ENCODE peak calls at places on chromosomes 6 and 20, in four cellular contexts. V is lower lobe of right lung; D is CD8-positive, alpha-beta memory T cell; B is tibial artery. P is an unnamed sample.

GRCh38 chr20:1263853-1264252 is 2.2 kb upstream of the SNPH start:
- DNase-seq in B (no peak), V (no peak), D (no peak), P (no peak)

GRCh38 chr6:47698342-47698787 is at the start of gene ADGRF4:
- DNase-seq in V (no peak), B (no peak), D (no peak), P (no peak)

GRCh38 chr20:2109425-2110210 is 8.0 kb downstream of the STK35 start:
- DNase-seq in B (peak; percentile 57), V (no peak), D (no peak), P (no peak)

GRCh38 chr6:87391334-87391733 is 16.4 kb upstream of the CFAP206 start:
- DNase-seq in B (no peak), D (no peak), V (no peak), P (peak; percentile 61)

GRCh38 chr6:133355922-133356321 is 114.8 kb downstream of the EYA4 start:
- DNase-seq in V (no peak), B (no peak), D (no peak), P (no peak)

GRCh38 chr6:161683400-161683799 is 409.5 kb upstream of the AGPAT4 start:
- DNase-seq in B (no peak), D (no peak), V (no peak), P (no peak)

GRCh38 chr6:33882154-33882553 is 78.4 kb upstream of the MLN start:
- DNase-seq in V (no peak), B (no peak), D (no peak), P (no peak)

GRCh38 chr6:21597706-21598273 is 4.2 kb downstream of the SOX4 start:
- DNase-seq in V (no peak), B (no peak), D (no peak), P (peak; percentile 37)

GRCh38 chr6:75526502-75527127 is 33.0 kb upstream of the FILIP1 start:
- DNase-seq in V (no peak), B (peak; percentile 65), D (peak; percentile 46), P (peak; percentile 76)

GRCh38 chr6:47810885-47811284 is 29.1 kb downstream of the OPN5 start:
- DNase-seq in V (no peak), B (no peak), D (no peak), P (no peak)

GRCh38 chr6:110996661-110997060 is 14.8 kb downstream of the RPF2 start:
- DNase-seq in B (no peak), V (no peak), D (no peak), P (no peak)

GRCh38 chr20:58649288-58650180 is 1.5 kb upstream of the STX16 start:
- DNase-seq in D (peak; percentile 18), V (peak; percentile 61), B (no peak), P (no peak)

GRCh38 chr6:144059139-144059538 is 36.2 kb downstream of the SF3B5 start:
- DNase-seq in B (no peak), D (no peak), V (no peak), P (no peak)

GRCh38 chr6:106748547-106749207 is 119.3 kb downstream of the QRSL1 start:
- DNase-seq in V (no peak), D (no peak), B (no peak), P (no peak)

GRCh38 chr6:141335889-141336288 is 796.8 kb upstream of the GJE1 start:
- DNase-seq in B (no peak), V (no peak), D (no peak), P (no peak)

GRCh38 chr6:135537782-135538301 is 40.3 kb upstream of the AHI1 start:
- DNase-seq in V (no peak), B (no peak), D (peak; percentile 20), P (no peak)

GRCh38 chr6:24775520-24776058 is 852 bp downstream of the GMNN start:
- DNase-seq in V (no peak), B (no peak), D (no peak), P (no peak)

GRCh38 chr6:154408906-154409500 is 52.4 kb upstream of the IPCEF1 start:
- DNase-seq in B (no peak), D (no peak), V (no peak), P (no peak)

GRCh38 chr20:21175433-21175832 is 49.6 kb downstream of the KIZ start:
- DNase-seq in V (no peak), D (no peak), B (no peak), P (no peak)

GRCh38 chr6:94349227-94349626 is 929.9 kb upstream of the EPHA7 start:
- DNase-seq in B (no peak), D (no peak), V (no peak), P (no peak)

GRCh38 chr20:46207031-46207549 is 89.0 kb downstream of the CD40 start:
- DNase-seq in V (no peak), B (no peak), D (no peak), P (no peak)

GRCh38 chr6:154249499-154250298 is 106.9 kb downstream of the IPCEF1 start:
- DNase-seq in D (peak; percentile 68), B (no peak), V (no peak), P (no peak)

GRCh38 chr6:49409951-49410542 is 53.0 kb downstream of the MMUT start:
- DNase-seq in D (peak; percentile 4), B (peak; percentile 67), V (peak; percentile 45), P (peak; percentile 61)

GRCh38 chr20:22394583-22394982 is 189.8 kb downstream of the FOXA2 start:
- DNase-seq in V (no peak), B (no peak), D (no peak), P (no peak)

GRCh38 chr20:37543828-37544227 is 16.2 kb upstream of the BLCAP start:
- DNase-seq in B (no peak), D (no peak), V (no peak), P (no peak)

GRCh38 chr6:506508-506907 is 115.0 kb downstream of the IRF4 start:
- DNase-seq in B (no peak), V (no peak), D (no peak), P (no peak)

GRCh38 chr6:8939615-8940014 is 504.3 kb upstream of the SLC35B3 start:
- DNase-seq in D (no peak), B (no peak), V (no peak), P (peak; percentile 55)

GRCh38 chr6:106927531-106928398 is 46.8 kb downstream of the CD24 start:
- DNase-seq in B (no peak), D (no peak), V (no peak), P (peak; percentile 53)

GRCh38 chr6:35477551-35478179 is 9.5 kb downstream of the RPL10A start:
- DNase-seq in D (no peak), B (no peak), V (no peak), P (no peak)

GRCh38 chr6:150517175-150517574 is 82.5 kb upstream of the PLEKHG1 start:
- DNase-seq in D (no peak), B (no peak), V (no peak), P (no peak)

GRCh38 chr6:13511913-13512717 is 24.7 kb upstream of the GFOD1 start:
- DNase-seq in V (no peak), B (peak; percentile 77), D (no peak), P (no peak)

GRCh38 chr20:11766961-11767360 is 150.7 kb upstream of the BTBD3 start:
- DNase-seq in D (no peak), B (no peak), V (no peak), P (no peak)

GRCh38 chr20:38209054-38209675 is 44.1 kb upstream of the TGM2 start:
- DNase-seq in V (no peak), B (peak; percentile 87), D (no peak), P (no peak)

GRCh38 chr6:106163966-106164877 is 78.1 kb downstream of the PRDM1 start:
- DNase-seq in D (peak; percentile 44), B (no peak), V (no peak), P (no peak)

GRCh38 chr6:40543133-40543532 is 44.0 kb downstream of the LRFN2 start:
- DNase-seq in B (no peak), D (no peak), V (no peak), P (no peak)
- H3K27ac ChIP-seq in B (no peak overlapping the region), D (no peak overlapping the region), V (no peak overlapping the region), P (no peak overlapping the region)

GRCh38 chr20:47412073-47412472 is 55.6 kb upstream of the ZMYND8 start:
- DNase-seq in B (no peak), V (no peak), D (no peak), P (no peak)
- H3K4me1 ChIP-seq in B (peaks cover 39% of the 10 kb centered on the region), V (peaks cover 54% of the 10 kb centered on the region), D (peaks cover 25% of the 10 kb centered on the region), P (peaks cover 9% of the 10 kb centered on the region)

GRCh38 chr6:89082439-89082838 is 1.9 kb downstream of the PNRC1 start:
- DNase-seq in D (no peak), B (no peak), V (no peak), P (no peak)
- H3K27ac ChIP-seq in D (peak overlapping the region; percentile 98), B (peak overlapping the region; percentile 99), V (peak overlapping the region; percentile 100), P (peak overlapping the region; percentile 81)

DNA sequence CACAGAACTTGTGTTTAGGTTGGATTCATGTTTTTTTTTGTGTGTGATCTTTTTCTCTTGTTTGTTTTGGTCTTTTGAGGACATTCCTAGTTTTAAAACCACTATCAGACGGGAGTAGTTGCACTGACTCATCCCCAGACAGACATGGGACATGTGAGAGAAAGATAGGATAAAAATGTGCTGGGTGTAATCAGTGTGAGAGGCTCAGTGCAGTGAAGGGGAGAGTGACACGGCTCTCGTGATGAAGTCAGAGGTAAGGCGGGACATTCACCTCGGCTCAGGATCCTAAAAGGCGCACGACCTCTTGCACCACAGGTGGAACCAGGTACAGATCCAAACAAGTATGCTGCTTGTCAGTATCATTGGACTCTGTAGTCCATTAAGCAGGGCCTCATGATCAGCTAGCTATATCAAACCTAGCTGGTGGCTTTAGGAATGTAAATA is 17.9 kb downstream of the FOXO3 start:
- DNase-seq in B (no peak), D (no peak), V (no peak), P (no peak)
- H3K4me1 ChIP-seq in B (peaks cover 100% of the 10 kb centered on the region), D (peaks cover 56% of the 10 kb centered on the region), V (peaks cover 98% of the 10 kb centered on the region), P (peaks cover 25% of the 10 kb centered on the region)

GRCh38 chr20:4062721-4063606 is 47.6 kb upstream of the RNF24 start:
- DNase-seq in V (no peak), B (no peak), D (no peak), P (peak; percentile 47)

GRCh38 chr20:4061989-4062388 is 46.6 kb upstream of the RNF24 start:
- DNase-seq in B (no peak), V (no peak), D (no peak), P (peak; percentile 41)

GRCh38 chr20:4064118-4064962 is 49.0 kb upstream of the RNF24 start:
- DNase-seq in B (peak; percentile 97), D (no peak), V (peak; percentile 88), P (peak; percentile 69)

GRCh38 chr20:4065405-4065841 is 50.1 kb upstream of the RNF24 start:
- DNase-seq in D (no peak), B (no peak), V (no peak), P (no peak)

GRCh38 chr20:4063631-4064030 is 48.3 kb upstream of the RNF24 start:
- DNase-seq in V (no peak), D (no peak), B (no peak), P (no peak)
- H3K27ac ChIP-seq in V (peak overlapping the region; percentile 76), D (peak overlapping the region; percentile 39), B (peak overlapping the region; percentile 72), P (no peak overlapping the region)

DNA sequence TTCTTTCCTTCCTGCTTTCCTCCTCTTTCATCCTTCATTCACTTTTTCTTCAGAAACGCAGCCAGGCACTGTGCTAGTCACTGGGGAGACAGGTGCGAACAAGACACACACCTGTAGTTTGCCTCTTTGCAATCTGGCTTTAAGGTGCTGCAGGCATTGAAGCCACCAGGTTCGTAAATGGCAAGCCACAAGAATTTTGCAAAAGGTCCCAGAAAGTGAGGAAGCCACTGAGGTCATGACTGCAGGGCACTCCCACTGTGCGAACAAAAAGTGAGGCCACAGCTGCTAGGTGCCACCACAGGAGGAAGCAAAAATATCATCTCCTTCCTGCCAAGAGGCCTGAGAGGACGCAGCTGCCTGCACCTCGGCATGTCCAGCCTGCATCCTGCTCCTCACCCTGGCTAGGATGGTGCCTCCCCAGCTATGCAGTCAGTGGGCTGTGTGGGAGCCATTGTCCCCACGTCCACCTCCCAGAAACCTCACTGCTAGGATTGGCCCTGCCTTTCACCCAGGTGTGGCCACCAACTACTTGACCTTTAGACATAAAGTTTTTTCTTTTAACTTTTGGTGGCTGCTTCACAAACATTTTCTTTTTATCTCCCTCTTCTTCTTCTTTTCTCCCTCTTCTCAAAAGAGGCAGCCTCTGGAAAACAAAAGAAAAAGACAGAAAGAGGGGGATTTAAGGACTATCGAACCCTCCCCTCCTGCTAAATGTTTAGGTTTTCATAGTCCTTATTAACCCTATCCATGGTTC is 230.8 kb downstream of the BCAS1 start:
- DNase-seq in B (no peak), V (peak; percentile 56), D (peak; percentile 81), P (peak; percentile 50)
- H3K4me1 ChIP-seq in B (no peaks in the 10 kb centered on the region), V (no peaks in the 10 kb centered on the region), D (peaks cover 87% of the 10 kb centered on the region), P (peaks cover 4% of the 10 kb centered on the region)

P was measured in SJCRH30.